ENCODE peak calls at places on chromosomes 1 and 21, in five cellular contexts. Y is AG09309, O is neural progenitor cell, G is cardiac muscle cell, L is choroid plexus epithelial cell. P is an unnamed sample.

GRCh38 chr1:12654004-12654567 is 10.2 kb downstream of the AADACL4 start:
- DNase-seq in O (no peak), L (peak), Y (no peak), G (no peak), P (no peak)

GRCh38 chr1:85911742-85912141 is 203.5 kb upstream of the ZNHIT6 start:
- DNase-seq in G (no peak), O (peak), L (peak), Y (no peak), P (peak)

GRCh38 chr1:228065543-228066347 is 16.8 kb upstream of the ARF1 start:
- DNase-seq in O (no peak), G (no peak), L (no peak), Y (no peak), P (no peak)

GRCh38 chr1:204344665-204345064 is 15.1 kb downstream of the PLEKHA6 start:
- DNase-seq in O (no peak), G (no peak), L (no peak), Y (no peak), P (no peak)

GRCh38 chr1:94416901-94417701 is 1.1 kb upstream of the ABCD3 start:
- DNase-seq in Y (no peak), L (peak), O (no peak), G (peak), P (no peak)

GRCh38 chr1:89603651-89604413 is 29.1 kb upstream of the LRRC8C start:
- DNase-seq in Y (peak), L (peak), O (no peak), G (no peak), P (no peak)

GRCh38 chr1:201307239-201307638 is 23.9 kb downstream of the PKP1 start:
- DNase-seq in G (no peak), O (no peak), Y (no peak), L (no peak), P (no peak)

GRCh38 chr1:204323887-204324286 is 35.8 kb downstream of the PLEKHA6 start:
- DNase-seq in L (peak), Y (peak), O (no peak), G (peak), P (no peak)

GRCh38 chr21:46055863-46056281 is 42.0 kb upstream of the COL6A2 start:
- DNase-seq in L (no peak), O (no peak), Y (no peak), G (no peak), P (no peak)

GRCh38 chr1:214658175-214658574 is 55.2 kb downstream of the CENPF start:
- DNase-seq in O (no peak), G (no peak), L (no peak), Y (no peak), P (no peak)

GRCh38 chr1:214658785-214659184 is 55.8 kb downstream of the CENPF start:
- DNase-seq in Y (no peak), G (peak), O (peak), L (peak), P (no peak)

GRCh38 chr1:214660190-214660589 is 57.2 kb downstream of the CENPF start:
- DNase-seq in O (no peak), G (no peak), Y (no peak), L (no peak), P (no peak)

GRCh38 chr1:214662386-214662785 is 59.4 kb downstream of the CENPF start:
- DNase-seq in G (no peak), O (no peak), L (no peak), Y (no peak), P (no peak)

DNA sequence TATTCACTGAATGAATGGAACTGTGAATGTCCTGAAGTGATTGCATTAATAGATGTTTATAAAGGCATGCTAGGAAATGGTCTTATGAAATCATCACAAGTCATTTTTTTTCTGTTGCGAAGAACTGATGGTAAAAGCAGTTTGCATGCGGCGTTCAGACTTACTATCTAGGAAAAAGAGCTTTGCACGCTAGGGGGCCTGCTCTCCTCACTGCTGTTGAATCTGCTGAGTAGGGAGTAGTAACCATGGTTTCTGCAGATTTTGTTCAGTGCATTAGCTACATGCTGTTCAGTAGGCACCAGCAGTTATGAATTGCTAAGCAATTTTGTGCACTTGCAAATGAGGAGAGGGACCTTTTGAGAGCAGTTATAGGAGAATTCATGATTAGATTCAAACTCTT is 57.9 kb downstream of the CENPF start:
- DNase-seq in Y (peak), L (peak), O (peak), G (peak), P (peak)
- TF ChIP-seq CTCF in Y (peak), L (peak), O (peak), G (peak), P (peak)

DNA sequence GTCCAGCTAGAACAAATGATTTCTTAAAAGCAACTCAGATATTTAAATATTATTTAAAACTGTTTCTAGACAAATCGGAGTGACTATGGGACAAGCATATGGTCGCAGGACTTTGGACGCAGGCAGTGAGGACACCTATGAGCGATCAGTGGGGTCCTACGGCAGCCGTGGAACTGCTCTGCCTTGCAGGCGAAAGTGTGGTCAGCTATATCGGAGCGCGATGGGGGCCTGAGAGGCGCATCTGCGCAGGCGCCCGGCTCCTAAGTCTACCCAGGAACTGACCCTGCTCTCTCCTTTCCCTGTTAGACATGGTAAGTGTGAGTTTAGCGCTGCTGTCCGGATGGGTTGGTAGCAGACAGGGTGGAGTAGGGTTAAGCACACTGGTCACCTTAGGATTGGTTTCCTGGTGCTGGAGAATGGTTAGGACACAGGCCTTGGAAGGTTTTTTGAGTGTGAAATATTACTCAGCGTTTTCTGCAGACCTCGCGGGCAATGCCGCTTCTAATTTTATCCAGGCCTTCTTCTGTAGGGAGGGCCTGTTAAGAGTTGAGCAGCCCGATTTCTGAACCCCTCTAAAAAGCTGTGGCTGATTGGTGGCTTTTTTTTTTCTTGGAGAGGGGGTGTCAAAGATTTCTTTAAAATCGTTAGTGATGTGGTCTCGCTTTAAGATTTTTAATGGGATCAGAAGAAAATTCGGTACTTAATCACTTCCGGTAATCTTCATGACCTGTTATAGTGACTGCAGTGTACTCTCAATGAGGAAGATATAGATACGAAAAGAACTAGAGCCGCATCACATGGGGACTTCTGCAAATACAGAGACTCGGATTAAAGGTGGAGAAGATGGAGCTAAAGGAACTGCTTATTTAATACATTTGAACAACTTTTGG is at the start of gene RABGGTB:
- DNase-seq in L (peak), G (peak), Y (peak), O (peak), P (peak)
- H3K4me3 ChIP-seq in L (peak), G (peak), Y (peak), O (peak), P (peak)

GRCh38 chr1:221886311-221887090 is 144.6 kb upstream of the DUSP10 start:
- DNase-seq in L (no peak), O (no peak), Y (peak), G (no peak), P (no peak)

GRCh38 chr1:221888801-221889200 is 146.9 kb upstream of the DUSP10 start:
- DNase-seq in Y (no peak), O (no peak), L (no peak), G (no peak), P (no peak)

GRCh38 chr1:221887758-221888157 is 145.9 kb upstream of the DUSP10 start:
- DNase-seq in G (no peak), Y (no peak), O (no peak), L (no peak), P (no peak)

GRCh38 chr1:221888218-221888617 is 146.3 kb upstream of the DUSP10 start:
- DNase-seq in L (no peak), G (no peak), Y (no peak), O (no peak), P (no peak)

DNA sequence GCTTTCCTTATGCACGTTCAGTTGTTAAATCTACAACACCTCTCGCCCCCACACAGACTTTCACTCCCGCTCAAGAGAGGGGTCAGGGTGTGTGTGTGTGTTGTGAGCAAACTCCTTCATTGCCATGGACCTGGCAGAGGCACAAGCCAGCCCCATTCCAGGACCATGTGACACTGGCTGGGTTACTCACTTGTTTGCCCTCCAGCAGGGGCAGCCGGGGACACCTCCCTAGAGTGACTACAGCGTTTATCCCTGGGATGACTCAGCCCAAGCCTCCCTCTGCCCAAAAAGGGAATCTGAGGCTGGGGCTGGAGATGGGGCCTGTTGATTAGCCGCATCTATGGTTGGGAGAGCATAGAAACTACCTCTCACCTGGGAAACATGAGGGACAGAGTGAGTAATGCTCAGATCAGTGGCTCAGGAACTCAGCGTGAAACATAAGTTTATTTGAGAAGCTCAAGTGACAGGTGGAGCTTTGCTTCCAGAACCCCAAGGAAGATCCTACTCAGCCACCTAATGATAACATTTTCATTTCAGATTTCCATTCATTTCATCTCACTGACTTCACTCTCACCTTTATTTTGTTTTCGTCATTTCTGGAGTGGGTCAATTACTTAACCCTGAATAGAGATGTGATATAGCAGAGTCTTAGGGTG is 145.3 kb upstream of the DUSP10 start:
- DNase-seq in Y (peak), G (no peak), O (no peak), L (peak), P (no peak)
- TF ChIP-seq CTCF in Y (no peak), G (no peak), O (no peak), L (peak), P (no peak)

GRCh38 chr1:59564192-59564891 is 250.4 kb upstream of the HOOK1 start:
- DNase-seq in Y (no peak), G (no peak), O (no peak), L (no peak), P (no peak)
- H3K4me3 ChIP-seq in Y (no peak), G (no peak), O (no peak), L (no peak), P (no peak)

GRCh38 chr1:169133801-169134558 is 27.5 kb downstream of the ATP1B1 start:
- DNase-seq in G (no peak), L (peak), O (no peak), Y (no peak), P (no peak)
- TF ChIP-seq CTCF in G (peak), L (peak), O (peak), Y (peak), P (no peak)